ENCODE peak calls at places on chromosomes 3 and 15, in ten cellular contexts. X is NCI-H460; I is COR-L47; L is H54; J is NCI-H345; U is brain pericyte; T is CD8-positive, alpha-beta T cell; N is OCI-LY7; K is hypothalamus; Z is fibroblast of mammary gland. W is an unnamed sample.

GRCh38 chr3:111331306-111331705 is 210.7 kb upstream of the CD96 start:
- DNase-seq in Z (no peak), J (no peak), U (no peak), L (no peak), K (no peak), X (no peak), I (no peak), N (no peak), T (no peak), W (no peak)

GRCh38 chr15:58430224-58430787 is 1.5 kb upstream of the LIPC start:
- DNase-seq in T (no peak), U (no peak), K (no peak), N (no peak), X (no peak), J (no peak), I (no peak), Z (no peak), L (no peak), W (no peak)

GRCh38 chr3:143436231-143436930 is 316.8 kb downstream of the CHST2 start:
- DNase-seq in X (no peak), U (no peak), T (no peak), K (no peak), I (no peak), Z (peak), N (no peak), L (no peak), J (no peak), W (no peak)

GRCh38 chr3:130243808-130244207 is 101.7 kb upstream of the COL6A5 start:
- DNase-seq in L (no peak), U (no peak), I (no peak), K (no peak), J (no peak), T (no peak), N (no peak), Z (no peak), X (no peak), W (no peak)

GRCh38 chr3:81998139-81998755 is 236.8 kb upstream of the GBE1 start:
- DNase-seq in Z (peak), K (no peak), N (no peak), L (no peak), T (no peak), X (no peak), I (no peak), U (no peak), J (no peak), W (no peak)

GRCh38 chr3:181278468-181279238 is 289.1 kb upstream of the DNAJC19 start:
- DNase-seq in L (no peak), J (peak), T (no peak), U (no peak), Z (no peak), K (no peak), X (no peak), I (peak), N (peak), W (no peak)

GRCh38 chr3:109384164-109384563 is 46.8 kb upstream of the DPPA4 start:
- DNase-seq in K (no peak), L (no peak), T (no peak), I (no peak), X (no peak), N (no peak), U (no peak), J (no peak), Z (no peak), W (no peak)

GRCh38 chr3:169879846-169880558 is 10.3 kb upstream of the LRRC31 start:
- DNase-seq in U (no peak), I (no peak), L (no peak), K (no peak), T (no peak), Z (no peak), X (no peak), J (no peak), N (no peak), W (no peak)

GRCh38 chr15:45285413-45285812 is 33.4 kb downstream of the SLC28A2 start:
- DNase-seq in N (no peak), I (no peak), T (no peak), Z (no peak), J (no peak), X (no peak), K (no peak), U (no peak), L (no peak), W (no peak)

GRCh38 chr3:132596326-132596725 is 744 bp upstream of the ACKR4 start:
- DNase-seq in K (no peak), T (no peak), X (no peak), U (no peak), I (no peak), L (no peak), Z (no peak), N (peak), J (no peak), W (no peak)

GRCh38 chr3:10189557-10190374 is 25.0 kb downstream of the IRAK2 start:
- DNase-seq in T (no peak), U (no peak), K (peak), N (peak), I (no peak), J (no peak), X (no peak), Z (peak), L (no peak), W (no peak)

GRCh38 chr15:25905140-25905539 is 42.0 kb upstream of the ATP10A start:
- DNase-seq in U (no peak), I (no peak), T (no peak), N (no peak), L (no peak), Z (peak), J (no peak), X (no peak), K (no peak), W (no peak)

GRCh38 chr15:43792761-43793493 is 807 bp downstream of the SERF2 start:
- DNase-seq in Z (peak), U (no peak), T (no peak), X (no peak), J (peak), N (peak), L (no peak), K (no peak), I (no peak), W (no peak)

GRCh38 chr3:119723022-119723421 is 20.2 kb downstream of the CFAP91 start:
- DNase-seq in U (no peak), L (no peak), N (no peak), J (no peak), Z (no peak), K (no peak), X (no peak), T (no peak), I (no peak), W (no peak)

GRCh38 chr3:104886220-104886995 is 480.3 kb upstream of the ALCAM start:
- DNase-seq in J (no peak), N (no peak), Z (peak), I (no peak), L (no peak), K (no peak), U (no peak), T (no peak), X (no peak), W (no peak)

GRCh38 chr15:78906310-78906608 is 33.6 kb downstream of the MORF4L1 start:
- DNase-seq in T (no peak), X (peak), K (no peak), N (no peak), U (no peak), L (peak), I (no peak), Z (peak), J (no peak), W (no peak)

GRCh38 chr3:141797167-141797773 is 34.1 kb downstream of the GRK7 start:
- DNase-seq in T (peak), X (no peak), K (no peak), J (no peak), I (no peak), L (no peak), U (peak), N (no peak), Z (peak), W (no peak)

GRCh38 chr15:57432141-57432701 is 55.9 kb downstream of the CGNL1 start:
- DNase-seq in X (no peak), N (no peak), I (peak), U (no peak), T (no peak), Z (no peak), J (no peak), L (no peak), K (no peak), W (no peak)

W was measured in T47D.